ENCODE peak calls at places on chromosomes 16 and 17, in four cellular contexts. O is cardiac fibroblast, B is colonic mucosa, X is cardiac muscle cell. F is an unnamed sample.

GRCh38 chr17:14616508-14616907 is 315.6 kb downstream of the HS3ST3B1 start:
- DNase-seq in X (no peak), B (no peak), O (no peak), F (no peak)

GRCh38 chr17:39410279-39410678 is 8.9 kb upstream of the FBXL20 start:
- DNase-seq in O (no peak), X (no peak), B (no peak), F (no peak)

GRCh38 chr16:73956592-73957495 is 339.8 kb upstream of the PSMD7 start:
- DNase-seq in X (peak), O (peak), B (peak), F (peak)

GRCh38 chr17:79217473-79218135 is 143.0 kb downstream of the ENGASE start:
- DNase-seq in X (no peak), B (no peak), O (no peak), F (no peak)

GRCh38 chr17:3738562-3739295 is 15.0 kb downstream of the HASPIN start:
- DNase-seq in X (no peak), O (no peak), B (peak), F (no peak)

GRCh38 chr16:86631441-86631840 is 53.1 kb downstream of the FOXL1 start:
- DNase-seq in O (no peak), B (no peak), X (no peak), F (no peak)

GRCh38 chr17:8133398-8133797 is 9.5 kb upstream of the HES7 start:
- DNase-seq in O (no peak), B (no peak), X (no peak), F (no peak)

GRCh38 chr17:78753316-78754250 is 28.5 kb downstream of the CYTH1 start:
- DNase-seq in B (no peak), O (no peak), X (no peak), F (no peak)

GRCh38 chr17:64773836-64774761 is 112.0 kb upstream of the SMURF2 start:
- DNase-seq in X (peak), O (peak), B (peak), F (peak)

GRCh38 chr16:23206986-23207385 is 24.4 kb downstream of the SCNN1G start:
- DNase-seq in O (no peak), X (no peak), B (no peak), F (no peak)

GRCh38 chr17:63364387-63364786 is 81.7 kb downstream of the CYB561 start:
- DNase-seq in B (no peak), X (peak), O (peak), F (peak)

GRCh38 chr17:58818654-58819053 is 63.0 kb downstream of the PPM1E start:
- DNase-seq in X (no peak), B (no peak), O (no peak), F (no peak)

GRCh38 chr17:19413725-19414124 is 2.7 kb downstream of the RNF112 start:
- DNase-seq in O (no peak), X (no peak), B (no peak), F (no peak)

GRCh38 chr17:7885357-7886226 is 3.0 kb upstream of the CHD3 start:
- DNase-seq in X (peak), B (peak), O (peak), F (no peak)

GRCh38 chr17:39486242-39486641 is 25.0 kb downstream of the CDK12 start:
- DNase-seq in B (no peak), X (peak), O (no peak), F (peak)

GRCh38 chr16:66961065-66961744 is at the start of gene CES3:
- DNase-seq in B (peak), X (peak), O (peak), F (peak)

GRCh38 chr17:40304464-40304863 is 4.5 kb upstream of the RARA start:
- DNase-seq in O (peak), B (no peak), X (peak), F (peak)

GRCh38 chr17:2050871-2051387 is 4.0 kb upstream of the HIC1 start:
- DNase-seq in O (peak), B (no peak), X (peak), F (no peak)

GRCh38 chr17:77470800-77471733 is 330.3 kb downstream of the SEC14L1 start:
- DNase-seq in B (no peak), X (peak), O (peak), F (peak)

DNA sequence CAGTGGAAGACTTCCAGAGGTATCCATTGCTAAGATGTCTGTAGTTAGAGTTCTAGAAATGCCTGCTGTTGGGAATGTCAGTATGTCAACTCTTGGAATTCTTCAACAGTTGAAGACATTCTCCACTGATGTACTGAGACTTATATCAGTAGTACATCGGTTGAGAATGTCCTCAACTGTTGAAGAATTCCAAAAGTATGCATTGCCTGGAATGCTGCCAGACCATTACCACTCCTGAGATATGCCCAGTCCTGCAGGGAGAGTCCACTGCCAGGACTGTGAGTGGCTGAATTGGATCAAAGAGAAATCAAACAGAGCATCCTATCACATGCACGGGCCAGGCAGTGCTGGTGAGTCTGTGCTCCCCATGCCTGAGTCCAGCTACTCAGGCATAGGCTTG is 42.0 kb downstream of the IL21R start:
- DNase-seq in O (peak), X (peak), B (no peak), F (peak)
- H3K4me3 ChIP-seq in O (no peak), X (no peak), B (no peak), F (no peak)

GRCh38 chr16:29651950-29652349 is 11.1 kb upstream of the SPN start:
- DNase-seq in X (no peak), O (no peak), B (no peak), F (no peak)

GRCh38 chr16:29658693-29659092 is 4.4 kb upstream of the SPN start:
- DNase-seq in B (no peak), O (no peak), X (no peak), F (no peak)

GRCh38 chr16:29656688-29657523 is 6.1 kb upstream of the SPN start:
- DNase-seq in O (no peak), X (no peak), B (no peak), F (no peak)

GRCh38 chr16:29649560-29650494 is 13.2 kb upstream of the SPN start:
- DNase-seq in B (no peak), X (no peak), O (no peak), F (no peak)

DNA sequence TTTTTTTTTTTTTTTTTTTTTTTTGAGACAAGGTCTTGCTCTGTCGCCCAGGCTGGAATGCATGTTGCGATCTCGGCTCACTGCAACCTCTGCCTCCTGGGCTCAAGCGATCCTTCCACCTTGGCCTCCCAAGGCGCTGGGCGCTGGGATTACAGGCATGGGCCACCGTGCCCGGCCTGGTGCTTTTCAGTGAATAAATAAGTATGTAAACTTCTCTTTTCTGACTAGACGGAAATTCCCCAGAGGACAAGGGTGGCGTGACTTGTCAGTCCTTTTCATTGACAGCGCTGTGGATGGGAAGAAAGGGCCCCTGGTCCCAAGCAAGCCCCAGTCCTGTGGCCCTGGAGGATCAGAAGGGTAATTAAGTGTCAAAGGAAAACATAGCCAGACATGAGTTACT is 9.6 kb upstream of the SPN start:
- DNase-seq in X (no peak), O (no peak), B (no peak), F (no peak)
- TF ChIP-seq CTCF in X (no peak), O (no peak), B (no peak), F (no peak)

DNA sequence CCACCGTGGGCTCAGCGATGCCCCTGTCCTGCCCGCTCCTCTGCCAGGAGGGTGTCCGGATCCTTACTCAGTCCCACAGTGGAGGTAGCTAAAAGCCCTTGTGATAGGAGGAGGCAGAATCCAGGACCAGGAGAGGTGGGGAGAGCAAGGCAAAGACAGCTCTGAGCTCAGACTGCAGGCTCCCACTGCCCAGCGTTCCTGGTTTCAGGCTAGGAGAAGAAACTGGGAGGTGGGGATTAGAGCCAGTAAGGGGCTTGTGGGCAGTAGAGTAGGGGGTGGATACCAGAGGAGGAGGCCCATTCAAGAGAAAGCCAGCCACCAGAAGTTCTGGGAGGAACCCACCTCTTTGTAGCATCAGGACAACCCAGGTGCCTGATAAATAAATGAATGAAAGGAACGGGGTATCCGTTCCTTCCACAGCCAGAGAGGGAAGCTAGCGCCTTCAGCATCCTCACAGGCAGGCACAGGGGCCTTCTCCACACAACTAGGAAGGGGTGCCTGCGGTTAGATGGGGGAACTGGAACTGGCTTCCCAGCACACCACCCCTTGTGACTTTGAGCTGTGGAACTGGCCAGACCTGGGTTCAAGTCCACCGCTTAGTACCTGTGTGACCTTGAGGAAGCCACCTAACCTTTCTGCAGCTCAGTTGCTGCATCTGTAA is 2.3 kb downstream of the IL21R start:
- DNase-seq in X (no peak), B (no peak), O (no peak), F (no peak)
- H3K4me3 ChIP-seq in X (no peak), B (no peak), O (no peak), F (no peak)

GRCh38 chr16:14491831-14492529 is 138.1 kb downstream of the PARN start:
- DNase-seq in B (no peak), X (no peak), O (peak), F (no peak)

GRCh38 chr16:14486520-14487303 is 143.3 kb downstream of the PARN start:
- DNase-seq in B (peak), O (peak), X (peak), F (peak)

GRCh38 chr16:14490281-14490680 is 139.8 kb downstream of the PARN start:
- DNase-seq in B (no peak), X (no peak), O (no peak), F (no peak)

GRCh38 chr16:14487579-14487978 is 142.5 kb downstream of the PARN start:
- DNase-seq in B (peak), X (no peak), O (no peak), F (peak)

GRCh38 chr16:14489460-14489859 is 140.6 kb downstream of the PARN start:
- DNase-seq in B (no peak), O (peak), X (peak), F (no peak)
- TF ChIP-seq CTCF in B (no peak), O (peak), X (peak), F (no peak)

DNA sequence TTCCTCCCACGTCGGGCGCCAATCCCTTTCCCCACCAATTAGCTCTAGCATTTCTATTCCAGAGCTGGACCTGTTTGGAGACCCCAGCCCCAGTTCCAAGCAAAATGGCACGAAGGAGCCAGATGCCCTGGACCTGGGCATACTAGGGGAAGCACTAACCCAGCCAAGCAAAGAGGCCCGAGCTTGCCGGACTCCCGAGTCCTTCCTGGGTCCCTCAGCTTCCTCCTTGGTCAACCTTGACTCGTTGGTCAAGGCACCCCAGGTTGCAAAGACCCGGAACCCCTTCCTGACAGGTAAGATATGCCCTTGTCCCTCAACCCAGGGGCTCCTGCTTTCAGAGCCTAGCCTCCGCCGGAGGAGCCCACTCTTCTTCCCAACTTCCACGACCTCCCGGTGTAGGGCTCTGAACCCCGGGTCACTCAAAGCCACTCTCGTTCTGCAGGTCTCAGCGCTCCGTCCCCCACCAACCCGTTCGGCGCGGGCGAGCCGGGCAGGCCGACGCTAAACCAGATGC is 5.5 kb upstream of the SPATA20 start:
- DNase-seq in X (no peak), B (no peak), O (no peak), F (no peak)
- H3K4me3 ChIP-seq in X (peak), B (peak), O (peak), F (peak)

GRCh38 chr16:81253141-81253540 is 14.7 kb downstream of the BCO1 start:
- DNase-seq in B (no peak), X (no peak), O (no peak), F (no peak)

GRCh38 chr16:81251871-81252270 is 13.4 kb downstream of the BCO1 start:
- DNase-seq in X (peak), O (peak), B (no peak), F (peak)

GRCh38 chr16:81259916-81260315 is 21.4 kb downstream of the BCO1 start:
- DNase-seq in O (no peak), X (no peak), B (no peak), F (no peak)

GRCh38 chr16:81254919-81255526 is 16.5 kb downstream of the BCO1 start:
- DNase-seq in B (no peak), X (no peak), O (no peak), F (no peak)
- TF ChIP-seq CTCF in B (no peak), X (no peak), O (no peak), F (no peak)

F was measured in foreskin fibroblast.